ENCODE peak calls at places on chromosomes 2 and 18, in nine cellular contexts. One of them, this sample, is unnamed.
A peak's percentile ranks its signal among the peaks of the same experiment; 100 is the strongest.

GRCh38 chr2:105641389-105641811 is 103.3 kb upstream of the NCK2 start:
- DNase-seq in T follicular helper cell: no peak
- DNase-seq in activated naive CD4-positive, alpha-beta T cell: no peak
- DNase-seq in cardiac septum: no peak
- DNase-seq in non-pigmented ciliary epithelial cell: no peak
- DNase-seq in A549: no peak
- DNase-seq in adrenal gland: peak; percentile 19
- DNase-seq in SK-N-DZ: no peak
- DNase-seq in HFFc6: no peak
- DNase-seq in this sample: no peak

GRCh38 chr2:86500325-86500724 is 59.2 kb downstream of the KDM3A start:
- DNase-seq in SK-N-DZ: no peak
- DNase-seq in T follicular helper cell: no peak
- DNase-seq in HFFc6: no peak
- DNase-seq in non-pigmented ciliary epithelial cell: no peak
- DNase-seq in adrenal gland: no peak
- DNase-seq in cardiac septum: no peak
- DNase-seq in A549: no peak
- DNase-seq in activated naive CD4-positive, alpha-beta T cell: no peak
- DNase-seq in this sample: no peak

GRCh38 chr2:17146358-17146757 is 371.9 kb downstream of the RAD51AP2 start:
- DNase-seq in SK-N-DZ: no peak
- DNase-seq in activated naive CD4-positive, alpha-beta T cell: no peak
- DNase-seq in A549: no peak
- DNase-seq in cardiac septum: no peak
- DNase-seq in HFFc6: no peak
- DNase-seq in T follicular helper cell: no peak
- DNase-seq in non-pigmented ciliary epithelial cell: no peak
- DNase-seq in adrenal gland: no peak
- DNase-seq in this sample: no peak

GRCh38 chr18:27750014-27750413 is 426.9 kb downstream of the CDH2 start:
- DNase-seq in A549: no peak
- DNase-seq in adrenal gland: peak; percentile 58
- DNase-seq in non-pigmented ciliary epithelial cell: peak; percentile 81
- DNase-seq in SK-N-DZ: peak; percentile 75
- DNase-seq in cardiac septum: no peak
- DNase-seq in HFFc6: peak; percentile 73
- DNase-seq in activated naive CD4-positive, alpha-beta T cell: no peak
- DNase-seq in T follicular helper cell: no peak
- DNase-seq in this sample: no peak

GRCh38 chr2:179712825-179713224 is 148.6 kb downstream of the ZNF385B start:
- DNase-seq in adrenal gland: no peak
- DNase-seq in T follicular helper cell: no peak
- DNase-seq in activated naive CD4-positive, alpha-beta T cell: no peak
- DNase-seq in SK-N-DZ: no peak
- DNase-seq in non-pigmented ciliary epithelial cell: no peak
- DNase-seq in A549: no peak
- DNase-seq in cardiac septum: no peak
- DNase-seq in HFFc6: no peak
- DNase-seq in this sample: no peak

GRCh38 chr18:13614318-13614643 is 112.1 kb downstream of the FAM210A start:
- DNase-seq in A549: no peak
- DNase-seq in activated naive CD4-positive, alpha-beta T cell: no peak
- DNase-seq in HFFc6: no peak
- DNase-seq in cardiac septum: no peak
- DNase-seq in T follicular helper cell: no peak
- DNase-seq in non-pigmented ciliary epithelial cell: no peak
- DNase-seq in SK-N-DZ: no peak
- DNase-seq in adrenal gland: no peak
- DNase-seq in this sample: no peak

GRCh38 chr2:132690664-132691303 is 20.8 kb upstream of the LYPD1 start:
- DNase-seq in A549: no peak
- DNase-seq in non-pigmented ciliary epithelial cell: no peak
- DNase-seq in SK-N-DZ: no peak
- DNase-seq in adrenal gland: no peak
- DNase-seq in activated naive CD4-positive, alpha-beta T cell: no peak
- DNase-seq in HFFc6: peak; percentile 46
- DNase-seq in cardiac septum: no peak
- DNase-seq in T follicular helper cell: no peak
- DNase-seq in this sample: no peak

GRCh38 chr2:210086292-210086691 is 83.9 kb downstream of the RPE start:
- DNase-seq in non-pigmented ciliary epithelial cell: no peak
- DNase-seq in adrenal gland: no peak
- DNase-seq in HFFc6: no peak
- DNase-seq in SK-N-DZ: no peak
- DNase-seq in cardiac septum: no peak
- DNase-seq in activated naive CD4-positive, alpha-beta T cell: no peak
- DNase-seq in A549: no peak
- DNase-seq in T follicular helper cell: no peak
- DNase-seq in this sample: no peak

GRCh38 chr2:215698566-215698965 is 262.7 kb upstream of the FN1 start:
- DNase-seq in A549: no peak
- DNase-seq in cardiac septum: no peak
- DNase-seq in activated naive CD4-positive, alpha-beta T cell: no peak
- DNase-seq in T follicular helper cell: no peak
- DNase-seq in SK-N-DZ: no peak
- DNase-seq in adrenal gland: no peak
- DNase-seq in HFFc6: peak; percentile 98
- DNase-seq in non-pigmented ciliary epithelial cell: peak; percentile 89
- DNase-seq in this sample: no peak

GRCh38 chr2:89818873-89819272 is 1127.4 kb downstream of the RPIA start:
- DNase-seq in SK-N-DZ: no peak
- DNase-seq in activated naive CD4-positive, alpha-beta T cell: no peak
- DNase-seq in HFFc6: no peak
- DNase-seq in adrenal gland: no peak
- DNase-seq in T follicular helper cell: no peak
- DNase-seq in non-pigmented ciliary epithelial cell: no peak
- DNase-seq in A549: no peak
- DNase-seq in cardiac septum: no peak
- DNase-seq in this sample: no peak

GRCh38 chr2:134232461-134232860 is 21.4 kb upstream of the MGAT5 start:
- DNase-seq in adrenal gland: no peak
- DNase-seq in T follicular helper cell: no peak
- DNase-seq in non-pigmented ciliary epithelial cell: no peak
- DNase-seq in SK-N-DZ: no peak
- DNase-seq in activated naive CD4-positive, alpha-beta T cell: no peak
- DNase-seq in HFFc6: no peak
- DNase-seq in cardiac septum: no peak
- DNase-seq in A549: no peak
- DNase-seq in this sample: no peak

GRCh38 chr2:159119652-159120257 is 151.3 kb downstream of the TANC1 start:
- DNase-seq in non-pigmented ciliary epithelial cell: no peak
- DNase-seq in HFFc6: peak; percentile 30
- DNase-seq in A549: no peak
- DNase-seq in adrenal gland: no peak
- DNase-seq in SK-N-DZ: peak; percentile 11
- DNase-seq in cardiac septum: no peak
- DNase-seq in T follicular helper cell: no peak
- DNase-seq in activated naive CD4-positive, alpha-beta T cell: no peak
- DNase-seq in this sample: no peak

GRCh38 chr18:47881752-47882455 is 48.6 kb downstream of the SMAD2 start:
- DNase-seq in activated naive CD4-positive, alpha-beta T cell: no peak
- DNase-seq in adrenal gland: no peak
- DNase-seq in T follicular helper cell: no peak
- DNase-seq in non-pigmented ciliary epithelial cell: peak; percentile 44
- DNase-seq in SK-N-DZ: no peak
- DNase-seq in A549: no peak
- DNase-seq in HFFc6: peak; percentile 41
- DNase-seq in cardiac septum: no peak
- DNase-seq in this sample: no peak

GRCh38 chr2:136434251-136434715 is 316.3 kb upstream of the CXCR4 start:
- DNase-seq in A549: no peak
- DNase-seq in non-pigmented ciliary epithelial cell: no peak
- DNase-seq in T follicular helper cell: no peak
- DNase-seq in adrenal gland: peak; percentile 9
- DNase-seq in HFFc6: no peak
- DNase-seq in activated naive CD4-positive, alpha-beta T cell: no peak
- DNase-seq in SK-N-DZ: no peak
- DNase-seq in cardiac septum: no peak
- DNase-seq in this sample: no peak

GRCh38 chr2:28321426-28321825 is 71.2 kb upstream of the FOSL2 start:
- DNase-seq in A549: no peak
- DNase-seq in adrenal gland: no peak
- DNase-seq in SK-N-DZ: no peak
- DNase-seq in non-pigmented ciliary epithelial cell: no peak
- DNase-seq in T follicular helper cell: no peak
- DNase-seq in HFFc6: no peak
- DNase-seq in cardiac septum: no peak
- DNase-seq in activated naive CD4-positive, alpha-beta T cell: no peak
- DNase-seq in this sample: no peak

GRCh38 chr2:191845248-191845715 is 1.6 kb downstream of the CAVIN2 start:
- DNase-seq in non-pigmented ciliary epithelial cell: no peak
- DNase-seq in activated naive CD4-positive, alpha-beta T cell: no peak
- DNase-seq in SK-N-DZ: no peak
- DNase-seq in T follicular helper cell: no peak
- DNase-seq in HFFc6: no peak
- DNase-seq in cardiac septum: no peak
- DNase-seq in A549: no peak
- DNase-seq in adrenal gland: peak; percentile 14
- DNase-seq in this sample: no peak

GRCh38 chr2:135797497-135798274 is 39.3 kb downstream of the LCT start:
- DNase-seq in HFFc6: peak; percentile 77
- DNase-seq in cardiac septum: peak; percentile 89
- DNase-seq in T follicular helper cell: peak; percentile 57
- DNase-seq in A549: peak; percentile 75
- DNase-seq in SK-N-DZ: peak; percentile 75
- DNase-seq in adrenal gland: peak; percentile 84
- DNase-seq in activated naive CD4-positive, alpha-beta T cell: peak; percentile 54
- DNase-seq in non-pigmented ciliary epithelial cell: no peak
- DNase-seq in this sample: peak; percentile 31

GRCh38 chr2:30110773-30111172 is 36.0 kb upstream of the YPEL5 start:
- DNase-seq in A549: no peak
- DNase-seq in activated naive CD4-positive, alpha-beta T cell: no peak
- DNase-seq in adrenal gland: no peak
- DNase-seq in non-pigmented ciliary epithelial cell: no peak
- DNase-seq in HFFc6: peak; percentile 18
- DNase-seq in SK-N-DZ: no peak
- DNase-seq in T follicular helper cell: no peak
- DNase-seq in cardiac septum: no peak
- DNase-seq in this sample: no peak

GRCh38 chr18:70499218-70499691 is 210.4 kb downstream of the SOCS6 start:
- DNase-seq in HFFc6: no peak
- DNase-seq in cardiac septum: no peak
- DNase-seq in T follicular helper cell: no peak
- DNase-seq in non-pigmented ciliary epithelial cell: no peak
- DNase-seq in A549: no peak
- DNase-seq in activated naive CD4-positive, alpha-beta T cell: no peak
- DNase-seq in adrenal gland: no peak
- DNase-seq in SK-N-DZ: no peak
- DNase-seq in this sample: no peak

GRCh38 chr2:120379916-120380893 is 34.3 kb downstream of the INHBB start:
- DNase-seq in activated naive CD4-positive, alpha-beta T cell: no peak
- DNase-seq in non-pigmented ciliary epithelial cell: no peak
- DNase-seq in HFFc6: no peak
- DNase-seq in SK-N-DZ: no peak
- DNase-seq in T follicular helper cell: no peak
- DNase-seq in cardiac septum: no peak
- DNase-seq in adrenal gland: no peak
- DNase-seq in A549: no peak
- DNase-seq in this sample: no peak

GRCh38 chr2:70381235-70381634 is 79.4 kb upstream of the FAM136A start:
- DNase-seq in A549: no peak
- DNase-seq in activated naive CD4-positive, alpha-beta T cell: no peak
- DNase-seq in cardiac septum: no peak
- DNase-seq in T follicular helper cell: no peak
- DNase-seq in SK-N-DZ: no peak
- DNase-seq in HFFc6: peak; percentile 25
- DNase-seq in non-pigmented ciliary epithelial cell: no peak
- DNase-seq in adrenal gland: no peak
- DNase-seq in this sample: no peak

GRCh38 chr2:10514743-10515142 is 66.6 kb upstream of the ODC1 start:
- DNase-seq in HFFc6: peak; percentile 97
- DNase-seq in A549: peak; percentile 73
- DNase-seq in cardiac septum: peak; percentile 46
- DNase-seq in SK-N-DZ: no peak
- DNase-seq in activated naive CD4-positive, alpha-beta T cell: no peak
- DNase-seq in T follicular helper cell: no peak
- DNase-seq in non-pigmented ciliary epithelial cell: peak; percentile 81
- DNase-seq in adrenal gland: no peak
- DNase-seq in this sample: no peak

This sample was measured in effector memory CD4-positive, alpha-beta T cell.